ENCODE peak calls at places on chromosomes 3 and 15, in five cellular contexts. F is ovary; B is heart right ventricle; Z is stimulated activated CD8-positive, alpha-beta memory T cell treated with anti-CD3 and anti-CD28 coated beads, Interleukin-15, amount 100 ng/mL, for 4 hours; X is NCI-H774. T is an unnamed sample.

GRCh38 chr3:11498646-11499045 is 145.1 kb downstream of the VGLL4 start:
- DNase-seq in F (peak; percentile 64), B (peak; percentile 54), Z (no peak), X (peak; percentile 18), T (peak; percentile 10)

GRCh38 chr3:190012784-190013183 is 107.9 kb downstream of the P3H2 start:
- DNase-seq in F (no peak), B (no peak), Z (no peak), X (no peak), T (no peak)

GRCh38 chr3:195096053-195096452 is 174.9 kb downstream of the XXYLT1 start:
- DNase-seq in F (no peak), B (no peak), Z (no peak), X (no peak), T (no peak)

GRCh38 chr15:50182233-50183013 is 427 bp downstream of the SLC27A2 start:
- DNase-seq in F (no peak), B (no peak), Z (no peak), X (peak; percentile 7), T (peak; percentile 13)

GRCh38 chr3:164620956-164621355 is 457.3 kb downstream of the SI start:
- DNase-seq in F (no peak), B (no peak), Z (no peak), X (no peak), T (no peak)

GRCh38 chr3:188052229-188052965 is 101.6 kb upstream of the LPP start:
- DNase-seq in F (peak; percentile 95), B (peak; percentile 89), Z (no peak), X (no peak), T (no peak)

GRCh38 chr3:98594630-98594961 is 1.2 kb upstream of the CPOX start:
- DNase-seq in F (no peak), B (no peak), Z (no peak), X (no peak), T (no peak)

GRCh38 chr3:155676252-155676981 is 68.5 kb downstream of the PLCH1 start:
- DNase-seq in F (peak; percentile 27), B (peak; percentile 10), Z (no peak), X (peak; percentile 55), T (no peak)

GRCh38 chr3:108548304-108548703 is 37.9 kb upstream of the MYH15 start:
- DNase-seq in F (no peak), B (no peak), Z (no peak), X (no peak), T (no peak)

GRCh38 chr15:93477188-93477587 is 388.2 kb upstream of the RGMA start:
- DNase-seq in F (no peak), B (no peak), Z (no peak), X (no peak), T (no peak)

GRCh38 chr15:97140216-97140615 is 809.7 kb downstream of the NR2F2 start:
- DNase-seq in F (no peak), B (no peak), Z (no peak), X (no peak), T (no peak)

GRCh38 chr15:38554354-38554753 is 10.3 kb downstream of the RASGRP1 start:
- DNase-seq in F (no peak), B (no peak), Z (no peak), X (no peak), T (no peak)

GRCh38 chr15:80264031-80264430 is 12.0 kb upstream of the CTXND1 start:
- DNase-seq in F (no peak), B (no peak), Z (no peak), X (no peak), T (no peak)

GRCh38 chr3:15367059-15367458 is 34.7 kb upstream of the SH3BP5 start:
- DNase-seq in F (no peak), B (no peak), Z (no peak), X (no peak), T (no peak)

GRCh38 chr3:182786564-182787196 is 6.6 kb upstream of the ATP11B start:
- DNase-seq in F (no peak), B (no peak), Z (no peak), X (no peak), T (no peak)

GRCh38 chr3:139577899-139578298 is 38.4 kb upstream of the RBP1 start:
- DNase-seq in F (no peak), B (no peak), Z (no peak), X (no peak), T (no peak)

GRCh38 chr15:74828835-74829234 is 2.4 kb downstream of the CPLX3 start:
- DNase-seq in F (no peak), B (no peak), Z (no peak), X (peak; percentile 23), T (no peak)

GRCh38 chr3:105466072-105466471 is 99.4 kb downstream of the ALCAM start:
- DNase-seq in F (no peak), B (no peak), Z (no peak), X (no peak), T (no peak)

T was measured in NCI-H748 treated with DMSO at 0.1 percent for 48 hours.